ENCODE peak calls at places on chromosomes 7 and 10, in four cellular contexts. B, J, U and G are unnamed samples.

GRCh38 chr7:105876964-105877601 is 684 bp upstream of the ATXN7L1 start:
- DNase-seq in U (peak), J (peak), B (peak), G (peak)

GRCh38 chr7:22210355-22210754 is 146.6 kb downstream of the RAPGEF5 start:
- DNase-seq in B (no peak), U (no peak), J (no peak), G (no peak)

GRCh38 chr10:20446794-20447193 is 450.3 kb downstream of the NEBL start:
- DNase-seq in J (no peak), U (no peak), B (no peak), G (no peak)

GRCh38 chr7:47795631-47796030 is 152.6 kb downstream of the PKD1L1 start:
- DNase-seq in J (no peak), B (no peak), U (no peak), G (no peak)

GRCh38 chr7:44867073-44867990 is 18.0 kb downstream of the PURB start:
- DNase-seq in B (no peak), U (no peak), J (no peak), G (no peak)

GRCh38 chr7:108166687-108167086 is 36.5 kb upstream of the LAMB4 start:
- DNase-seq in B (no peak), U (no peak), J (no peak), G (no peak)

GRCh38 chr10:45514283-45515270 is 140.6 kb downstream of the ALOX5 start:
- DNase-seq in B (no peak), J (no peak), U (no peak), G (peak)

GRCh38 chr7:1175967-1176851 is 16.2 kb upstream of the ZFAND2A start:
- DNase-seq in U (peak), B (peak), J (peak), G (peak)

GRCh38 chr10:69407621-69408301 is 9.0 kb downstream of the TACR2 start:
- DNase-seq in U (no peak), B (peak), J (no peak), G (no peak)

GRCh38 chr7:92609921-92610518 is 19.8 kb upstream of the FAM133B start:
- DNase-seq in B (no peak), U (no peak), J (no peak), G (no peak)

GRCh38 chr10:14380746-14381145 is 50.0 kb upstream of the FRMD4A start:
- DNase-seq in B (no peak), U (no peak), J (no peak), G (no peak)

GRCh38 chr7:26404189-26404996 is 112.7 kb downstream of the SNX10 start:
- DNase-seq in U (no peak), B (no peak), J (no peak), G (no peak)

GRCh38 chr7:41224063-41224763 is 478.7 kb downstream of the INHBA start:
- DNase-seq in U (no peak), J (no peak), B (no peak), G (no peak)

GRCh38 chr7:24717247-24717622 is 40.0 kb downstream of the GSDME start:
- DNase-seq in B (no peak), U (no peak), J (no peak), G (no peak)

GRCh38 chr7:110856704-110857103 is 234.2 kb upstream of the LRRN3 start:
- DNase-seq in B (no peak), U (no peak), J (no peak), G (no peak)

GRCh38 chr7:105916603-105917002 is 40.2 kb upstream of the ATXN7L1 start:
- DNase-seq in B (no peak), U (no peak), J (no peak), G (no peak)

GRCh38 chr10:11546581-11546980 is 64.9 kb downstream of the USP6NL start:
- DNase-seq in B (no peak), U (no peak), J (no peak), G (no peak)

GRCh38 chr10:107915277-107915634 is 750.8 kb upstream of the SORCS1 start:
- DNase-seq in B (no peak), J (no peak), U (no peak), G (no peak)

GRCh38 chr7:42378149-42378548 is 141.1 kb upstream of the GLI3 start:
- DNase-seq in B (no peak), J (no peak), U (no peak), G (no peak)

GRCh38 chr10:119208553-119208940 is 1.2 kb downstream of the GRK5 start:
- DNase-seq in B (no peak), U (no peak), J (no peak), G (no peak)

GRCh38 chr7:148515237-148515636 is 75.3 kb upstream of the C7orf33 start:
- DNase-seq in U (no peak), J (no peak), B (no peak), G (no peak)

GRCh38 chr7:100827330-100828226 is at the start of gene EPHB4:
- DNase-seq in U (peak), B (peak), J (peak), G (peak)

GRCh38 chr7:7861211-7861633 is 107.4 kb upstream of the GLCCI1 start:
- DNase-seq in U (no peak), J (no peak), B (no peak), G (no peak)

GRCh38 chr7:155729847-155730246 is 82.4 kb downstream of the SHH start:
- DNase-seq in J (no peak), U (no peak), B (no peak), G (no peak)

GRCh38 chr10:132876131-132876860 is 66.1 kb downstream of the CFAP46 start:
- DNase-seq in U (no peak), J (no peak), B (no peak), G (no peak)

GRCh38 chr7:50331564-50332208 is 27.2 kb downstream of the IKZF1 start:
- DNase-seq in B (no peak), J (no peak), U (no peak), G (no peak)

GRCh38 chr10:635088-635861 is 54.2 kb downstream of the DIP2C start:
- DNase-seq in U (peak), J (no peak), B (no peak), G (peak)

GRCh38 chr10:114856544-114857287 is 35.1 kb downstream of the FHIP2A start:
- DNase-seq in U (no peak), B (no peak), J (no peak), G (no peak)

GRCh38 chr10:21808525-21808924 is 195.0 kb downstream of the DNAJC1 start:
- DNase-seq in B (no peak), U (no peak), J (no peak), G (no peak)

GRCh38 chr7:117248810-117249209 is 74.0 kb downstream of the WNT2 start:
- DNase-seq in J (no peak), B (no peak), U (no peak), G (no peak)

GRCh38 chr10:132466520-132467463 is 69.8 kb downstream of the PWWP2B start:
- DNase-seq in B (no peak), U (peak), J (no peak), G (no peak)

GRCh38 chr10:75070478-75071163 is 40.8 kb upstream of the SAMD8 start:
- DNase-seq in J (no peak), U (no peak), B (no peak), G (no peak)

GRCh38 chr7:27117687-27118491 is 12.7 kb downstream of the HOXA4 start:
- DNase-seq in J (peak), U (no peak), B (no peak), G (no peak)

GRCh38 chr10:62305813-62306212 is 37.2 kb upstream of the RTKN2 start:
- DNase-seq in U (no peak), B (peak), J (no peak), G (no peak)

GRCh38 chr7:90944021-90944420 is 320.2 kb upstream of the FZD1 start:
- DNase-seq in U (no peak), J (no peak), B (no peak), G (no peak)
- TF ChIP-seq CTCF in U (no peak), J (no peak), B (no peak), G (no peak)

DNA sequence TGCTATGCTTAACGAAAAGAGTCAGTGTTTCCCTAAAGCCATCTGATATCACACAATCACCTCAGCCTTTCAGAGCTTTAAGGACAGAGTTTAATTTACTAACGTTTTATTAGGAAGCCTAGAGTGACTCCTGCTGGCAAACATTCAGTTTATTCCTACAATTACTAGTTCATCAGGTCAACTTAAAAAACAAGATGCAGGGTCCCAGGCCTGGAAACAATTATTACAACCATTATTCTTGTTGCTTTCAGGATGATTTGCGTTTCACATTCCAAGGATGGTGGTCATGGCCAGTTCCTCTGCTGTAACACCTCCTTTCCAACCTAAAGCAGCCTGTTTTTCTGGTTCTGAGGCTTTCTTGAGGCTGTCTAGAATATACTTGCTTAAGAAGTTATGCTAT is 1.5 kb upstream of the FAM53B start:
- DNase-seq in J (no peak), B (peak), U (no peak), G (no peak)
- TF ChIP-seq CTCF in J (peak), B (peak), U (peak), G (peak)

GRCh38 chr7:128244861-128245260 is 3.8 kb downstream of the LEP start:
- DNase-seq in U (no peak), B (no peak), J (no peak), G (no peak)

GRCh38 chr7:128243273-128243672 is 2.2 kb downstream of the LEP start:
- DNase-seq in J (no peak), U (no peak), B (no peak), G (no peak)

GRCh38 chr7:128242661-128243060 is 1.6 kb downstream of the LEP start:
- DNase-seq in J (no peak), U (no peak), B (no peak), G (no peak)

GRCh38 chr7:128236924-128237586 is 4.0 kb upstream of the LEP start:
- DNase-seq in J (no peak), B (no peak), U (no peak), G (no peak)

DNA sequence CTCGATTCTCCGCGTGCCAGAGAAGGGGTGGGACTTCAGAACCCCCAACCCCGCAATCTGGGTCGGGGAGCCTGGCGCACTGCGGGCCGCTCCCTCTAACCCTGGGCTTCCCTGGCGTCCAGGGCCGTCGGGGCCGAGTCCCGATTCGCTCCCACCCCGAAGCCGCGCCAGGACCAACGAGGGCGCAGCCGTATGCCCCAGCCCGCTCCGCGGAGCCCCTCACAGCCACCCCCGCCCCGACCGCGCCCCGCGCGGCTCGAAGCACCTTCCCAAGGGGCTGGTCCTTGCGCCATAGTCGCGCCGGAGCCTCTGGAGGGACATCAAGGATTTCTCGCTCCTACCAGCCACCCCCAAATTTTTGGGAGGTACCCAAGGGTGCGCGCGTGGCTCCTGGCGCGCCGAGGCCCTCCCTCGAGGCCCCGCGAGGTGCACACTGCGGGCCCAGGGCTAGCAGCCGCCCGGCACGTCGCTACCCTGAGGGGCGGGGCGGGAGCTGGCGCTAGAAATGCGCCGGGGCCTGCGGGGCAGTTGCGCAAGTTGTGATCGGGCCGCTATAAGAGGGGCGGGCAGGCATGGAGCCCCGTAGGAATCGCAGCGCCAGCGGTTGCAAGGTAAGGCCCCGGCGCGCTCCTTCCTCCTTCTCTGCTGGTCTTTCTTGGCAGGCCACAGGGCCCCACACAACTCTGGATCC is at the start of gene LEP:
- DNase-seq in J (no peak), U (no peak), B (no peak), G (no peak)
- TF ChIP-seq CTCF in J (no peak), U (no peak), B (no peak), G (no peak)

DNA sequence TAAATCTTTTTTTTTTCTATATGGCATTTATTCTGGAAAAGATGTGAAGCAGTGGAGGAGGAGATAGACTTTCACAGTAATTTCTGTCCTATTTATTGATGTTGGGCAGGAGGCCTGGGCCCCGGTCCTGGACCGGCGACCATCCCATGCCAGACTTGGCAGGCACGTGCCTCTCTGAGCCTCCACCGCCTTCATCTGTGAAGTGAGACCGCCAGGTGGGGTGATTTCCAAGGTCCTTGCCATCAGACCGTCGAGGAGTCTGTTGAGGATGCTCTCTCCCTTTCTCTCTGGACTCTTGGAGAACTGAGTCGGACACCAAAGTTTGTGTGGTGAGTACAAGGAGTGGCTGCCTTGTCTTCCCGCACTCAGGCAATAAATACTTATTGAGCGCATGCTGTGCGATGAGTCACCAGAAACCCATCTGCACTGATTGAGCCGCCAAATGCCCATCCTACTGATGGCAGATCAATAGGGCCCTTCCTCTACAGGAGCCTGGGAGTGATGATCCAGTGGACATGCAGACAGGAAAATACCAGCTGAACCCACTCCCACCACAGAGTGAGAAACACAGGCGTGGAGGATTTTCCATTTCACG is 11.3 kb upstream of the PRKAG2 start:
- DNase-seq in B (no peak), J (no peak), U (no peak), G (no peak)
- TF ChIP-seq CTCF in B (no peak), J (no peak), U (no peak), G (no peak)

DNA sequence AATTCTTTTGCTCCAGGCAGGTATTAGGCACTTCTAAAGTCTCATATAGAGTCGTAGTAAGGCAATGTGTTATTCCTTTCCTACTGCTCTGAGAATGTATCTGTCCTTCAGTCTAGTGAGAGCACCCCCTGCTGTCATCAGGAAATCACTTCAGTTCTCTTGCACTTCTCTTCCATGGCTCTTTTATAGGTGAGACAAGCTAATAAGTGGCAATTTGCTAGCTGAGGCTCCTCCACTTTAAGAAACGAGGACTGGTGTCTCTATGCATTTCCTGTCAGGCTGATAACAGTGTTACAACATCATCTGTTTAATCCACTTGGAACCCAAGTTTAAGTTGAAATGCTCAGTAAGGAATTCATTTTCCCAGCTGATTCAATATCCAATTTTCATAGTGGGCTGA is 350.6 kb downstream of the TFEC start:
- DNase-seq in J (no peak), U (no peak), B (peak), G (no peak)
- TF ChIP-seq CTCF in J (no peak), U (peak), B (peak), G (peak)

GRCh38 chr7:3493499-3493898 is 192.4 kb downstream of the SDK1 start:
- DNase-seq in B (no peak), U (no peak), J (no peak), G (no peak)
- TF ChIP-seq CTCF in B (no peak), U (no peak), J (no peak), G (no peak)

DNA sequence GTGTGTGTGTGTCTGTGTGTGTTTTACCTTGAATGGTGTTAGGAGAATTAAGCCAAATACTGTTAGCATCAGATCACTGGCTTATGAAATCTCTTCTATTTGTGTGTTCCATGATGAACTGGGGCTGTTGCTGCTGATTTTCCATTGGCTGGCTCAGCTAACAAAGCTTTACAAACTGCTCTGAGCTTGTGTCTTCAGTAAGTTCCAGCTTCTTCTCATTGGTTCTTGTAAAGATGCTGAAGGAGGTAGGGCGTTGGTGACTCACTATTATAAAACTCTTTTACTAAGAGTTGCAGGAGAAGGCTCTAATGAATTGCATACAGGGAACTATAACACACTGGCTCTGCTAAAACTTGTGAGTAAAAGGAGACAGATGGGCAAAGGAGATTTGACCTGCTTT is 136.4 kb upstream of the PRKCQ start:
- DNase-seq in B (no peak), J (no peak), U (no peak), G (no peak)
- TF ChIP-seq CTCF in B (no peak), J (no peak), U (no peak), G (no peak)

DNA sequence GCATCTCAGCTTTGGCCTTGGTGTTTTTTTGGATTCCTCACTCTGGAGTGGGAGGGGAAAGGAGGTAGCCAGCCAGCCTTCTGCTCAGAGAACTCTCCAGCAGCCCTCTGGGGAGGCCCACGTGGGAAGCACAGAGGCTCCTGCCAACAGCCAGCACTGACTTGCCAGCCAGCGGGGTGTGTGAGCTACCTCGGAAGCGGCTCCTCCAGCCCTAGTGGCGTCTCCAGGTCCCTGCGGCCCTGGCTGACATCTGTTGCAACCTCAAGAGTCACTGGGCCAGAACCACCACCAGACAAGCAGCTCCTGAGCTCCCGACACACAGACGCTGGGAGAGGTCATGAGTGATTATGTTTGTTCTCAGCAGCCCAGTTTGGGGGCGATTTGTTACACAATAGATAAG is 180.2 kb upstream of the FZD8 start:
- DNase-seq in J (peak), B (peak), U (peak), G (peak)
- TF ChIP-seq CTCF in J (no peak), B (peak), U (no peak), G (peak)

GRCh38 chr10:77925795-77926565 is 575 bp downstream of the DLG5 start:
- DNase-seq in J (peak), U (peak), B (peak), G (peak)
- TF ChIP-seq CTCF in J (no peak), U (no peak), B (peak), G (no peak)